ENCODE peak calls at places on chromosomes 7 and 10, in ten cellular contexts. A, U, E, R, Z, K, N, H, M and T are unnamed samples.

GRCh38 chr7:98303176-98303865 is 21.8 kb downstream of the BRI3 start:
- DNase-seq in A (no peak), U (no peak), E (no peak), R (no peak), Z (no peak), K (no peak), N (no peak), H (no peak), M (no peak), T (no peak)

GRCh38 chr7:44045226-44046014 is 918 bp downstream of the DBNL start:
- DNase-seq in A (no peak), U (no peak), E (no peak), R (no peak), Z (no peak), K (no peak), N (no peak), H (no peak), M (peak), T (no peak)

GRCh38 chr10:28089467-28089866 is 90.6 kb upstream of the ODAD2 start:
- DNase-seq in A (no peak), U (no peak), E (no peak), R (no peak), Z (peak), K (no peak), N (no peak), H (no peak), M (peak), T (no peak)

GRCh38 chr7:5586279-5586962 is 162.8 kb upstream of the TNRC18 start:
- DNase-seq in A (no peak), U (no peak), E (no peak), R (no peak), Z (no peak), K (no peak), N (no peak), H (no peak), M (no peak), T (no peak)

GRCh38 chr7:45123913-45124312 is 12.4 kb upstream of the TBRG4 start:
- DNase-seq in A (no peak), U (peak), E (no peak), R (no peak), Z (no peak), K (no peak), N (no peak), H (no peak), M (no peak), T (no peak)

GRCh38 chr7:64098-64521 is 128.3 kb upstream of the FAM20C start:
- DNase-seq in A (no peak), U (peak), E (no peak), R (no peak), Z (peak), K (no peak), N (peak), H (no peak), M (peak), T (no peak)

GRCh38 chr10:17989908-17990767 is 38.4 kb downstream of the SLC39A12 start:
- DNase-seq in A (peak), U (no peak), E (peak), R (no peak), Z (peak), K (peak), N (peak), H (no peak), M (peak), T (no peak)

GRCh38 chr10:80477813-80478212 is 23.7 kb downstream of the TSPAN14 start:
- DNase-seq in A (no peak), U (no peak), E (no peak), R (no peak), Z (peak), K (no peak), N (peak), H (no peak), M (peak), T (no peak)